ENCODE peak calls at places on chromosomes 7 and 10, in four cellular contexts. U, N, D and G are unnamed samples.

GRCh38 chr10:119658274-119658673 is 7.1 kb downstream of the BAG3 start:
- DNase-seq in N (peak; percentile 72), D (peak; percentile 89), U (peak; percentile 94), G (peak; percentile 89)

GRCh38 chr10:49281461-49281860 is 17.5 kb upstream of the C10orf71 start:
- DNase-seq in U (no peak), N (no peak), D (no peak), G (no peak)

GRCh38 chr7:107327986-107328569 is 141.8 kb upstream of the GPR22 start:
- DNase-seq in U (peak; percentile 37), D (peak; percentile 10), N (no peak), G (peak; percentile 20)

GRCh38 chr10:133324198-133324792 is 12.4 kb downstream of the CALY start:
- DNase-seq in U (peak; percentile 65), D (peak; percentile 63), N (no peak), G (peak; percentile 31)

GRCh38 chr7:92845736-92846135 is 9.4 kb upstream of the CDK6 start:
- DNase-seq in N (no peak), U (no peak), D (no peak), G (no peak)

GRCh38 chr7:98922392-98923107 is 44.2 kb downstream of the TRRAP start:
- DNase-seq in D (peak; percentile 77), N (no peak), U (peak; percentile 57), G (peak; percentile 35)

GRCh38 chr7:108723343-108723957 is 153.8 kb downstream of the DNAJB9 start:
- DNase-seq in D (no peak), N (no peak), U (no peak), G (no peak)

GRCh38 chr10:74244097-74244685 is 93.2 kb downstream of the ADK start:
- DNase-seq in N (peak; percentile 42), D (peak; percentile 76), U (no peak), G (peak; percentile 25)

GRCh38 chr10:70602665-70603438 is at the start of gene PRF1:
- DNase-seq in D (no peak), U (no peak), N (no peak), G (no peak)

GRCh38 chr10:90960355-90960814 is 39.5 kb upstream of the ANKRD1 start:
- DNase-seq in U (peak; percentile 96), N (no peak), D (peak; percentile 70), G (peak; percentile 86)

GRCh38 chr7:128831994-128832879 is 2.0 kb downstream of the FLNC start:
- DNase-seq in N (no peak), D (peak; percentile 52), U (peak; percentile 31), G (peak; percentile 45)

GRCh38 chr10:126459878-126460481 is 71.7 kb upstream of the ADAM12 start:
- DNase-seq in D (peak; percentile 81), N (peak; percentile 72), U (peak; percentile 97), G (peak; percentile 86)

GRCh38 chr7:24979470-24979862 is 512 bp downstream of the OSBPL3 start:
- DNase-seq in U (peak; percentile 47), D (peak; percentile 66), N (no peak), G (no peak)

GRCh38 chr7:108455833-108456677 is at the start of gene NRCAM:
- DNase-seq in N (no peak), U (no peak), D (peak; percentile 85), G (peak; percentile 44)

GRCh38 chr10:30759423-30759822 is 129.9 kb upstream of the LYZL2 start:
- DNase-seq in U (no peak), N (no peak), D (no peak), G (no peak)

GRCh38 chr7:108570146-108570755 is 577 bp downstream of the DNAJB9 start:
- DNase-seq in U (peak; percentile 42), N (peak; percentile 15), D (peak; percentile 55), G (peak; percentile 31)

GRCh38 chr10:37860494-37861190 is 3.2 kb upstream of the ZNF248 start:
- DNase-seq in D (peak; percentile 44), U (no peak), N (no peak), G (peak; percentile 53)

GRCh38 chr7:87209295-87209924 is 10.1 kb downstream of the TMEM243 start:
- DNase-seq in N (no peak), D (no peak), U (no peak), G (no peak)

GRCh38 chr10:48703776-48704555 is 19.3 kb downstream of the WDFY4 start:
- DNase-seq in D (no peak), N (no peak), U (no peak), G (no peak)

GRCh38 chr7:130141858-130142653 is 63.1 kb downstream of the TMEM209 start:
- DNase-seq in N (no peak), U (no peak), D (no peak), G (no peak)
- H3K4me3 ChIP-seq in N (no peak overlapping the region), U (peak overlapping the region; percentile 59), D (peak overlapping the region; percentile 34), G (peak overlapping the region; percentile 25)

DNA sequence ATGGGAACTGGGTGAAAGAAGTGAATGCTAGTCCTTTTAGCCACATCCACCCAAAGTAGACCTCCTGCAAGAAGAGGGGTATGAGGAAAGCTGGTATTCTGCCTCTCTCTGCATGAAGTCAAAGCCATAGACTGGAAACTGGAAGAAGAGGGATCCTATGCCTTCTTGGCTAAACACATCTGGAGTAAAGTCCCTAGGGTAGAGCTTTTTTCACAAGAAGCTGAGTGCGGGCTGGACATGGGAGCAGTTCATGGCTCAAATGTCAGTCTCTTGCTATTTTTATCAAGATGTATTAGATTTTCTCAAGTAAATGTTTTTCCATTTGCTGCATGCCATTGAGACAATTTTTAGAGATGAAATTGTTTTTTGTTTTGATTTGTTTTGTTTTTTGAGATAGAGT is 206.5 kb upstream of the TMEM72 start:
- DNase-seq in D (no peak), U (no peak), N (no peak), G (no peak)
- H3K4me3 ChIP-seq in D (no peak overlapping the region), U (no peak overlapping the region), N (no peak overlapping the region), G (no peak overlapping the region)

DNA sequence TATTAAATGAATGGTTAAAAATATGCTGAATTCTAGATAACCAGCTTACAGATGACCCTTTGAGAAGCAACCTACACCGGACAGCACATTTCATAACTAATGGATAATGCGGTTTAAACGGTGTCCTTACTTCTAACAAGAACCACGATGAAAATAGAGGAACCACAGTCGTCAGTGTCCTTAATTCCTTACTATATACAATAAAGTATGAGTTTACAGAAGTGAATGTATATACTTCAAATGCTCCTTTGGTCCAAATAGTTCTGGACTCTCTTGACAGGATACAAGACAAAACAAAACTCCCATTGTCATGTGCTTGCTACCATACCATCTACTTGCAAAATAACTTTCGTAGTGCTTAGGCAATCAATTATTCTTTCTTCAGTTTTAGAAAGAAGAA is 2.4 kb downstream of the NAMPT start:
- DNase-seq in U (no peak), D (peak; percentile 53), N (no peak), G (no peak)
- H3K4me3 ChIP-seq in U (no peak overlapping the region), D (peak overlapping the region; percentile 79), N (peak overlapping the region; percentile 72), G (no peak overlapping the region)

DNA sequence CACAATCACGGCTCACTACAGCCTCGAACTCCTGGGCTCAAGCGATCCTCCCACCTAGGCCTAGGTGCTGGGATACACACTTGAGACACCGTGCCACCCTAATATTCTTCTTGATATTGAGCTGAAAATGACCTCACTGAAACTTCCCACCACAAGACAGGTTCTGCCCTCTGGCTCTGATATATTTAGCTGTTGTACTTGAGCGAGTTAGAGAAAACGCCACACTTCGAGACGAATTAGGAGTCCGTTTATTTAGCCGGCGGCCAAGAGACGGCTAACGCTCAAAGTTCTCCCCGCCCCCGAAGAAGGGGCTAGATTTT is 17.9 kb downstream of the ZC3HAV1 start:
- DNase-seq in D (no peak), N (no peak), U (no peak), G (no peak)
- H3K4me3 ChIP-seq in D (no peak overlapping the region), N (no peak overlapping the region), U (no peak overlapping the region), G (no peak overlapping the region)

DNA sequence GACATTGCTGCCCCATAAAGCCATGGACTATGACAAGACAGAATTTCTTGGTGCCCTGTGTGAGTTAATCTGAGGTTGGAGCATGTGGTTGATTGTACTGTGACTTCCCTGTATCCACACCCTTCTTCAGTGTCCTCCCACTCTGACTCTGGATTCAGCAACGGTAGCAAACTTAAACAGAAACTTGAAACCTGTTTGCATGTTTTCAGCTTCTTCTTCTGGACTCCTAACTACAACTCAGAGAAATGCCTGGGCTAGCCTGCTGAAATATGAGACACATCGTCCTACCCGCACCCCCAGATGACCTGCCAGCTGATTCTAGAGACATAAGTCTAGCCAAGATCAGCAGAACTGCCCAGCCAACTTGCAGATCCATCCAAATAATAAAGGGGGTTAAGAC is 78.4 kb downstream of the IPMK start:
- DNase-seq in N (no peak), D (peak; percentile 26), U (peak; percentile 55), G (peak; percentile 65)
- H3K4me3 ChIP-seq in N (no peak overlapping the region), D (no peak overlapping the region), U (no peak overlapping the region), G (no peak overlapping the region)